ENCODE peak calls at places on chromosomes 4 and X, in eight cellular contexts. M is stomach; L is cardiac muscle cell; I is bronchial epithelial cell; R is BJ; N is body of pancreas; F is CD4-positive, CD25-positive, alpha-beta regulatory T cell; K is AG04450. Z is an unnamed sample. For H3K27me3, the result is how much of the 10 kb centered on the place peaks cover.

GRCh38 chr4:163600731-163601130 is 106.2 kb downstream of the TMA16 start:
- DNase-seq in M (no peak), L (no peak), I (no peak), R (no peak), N (no peak), F (no peak), K (no peak), Z (no peak)

GRCh38 chr4:176641237-176641636 is 151.5 kb downstream of the VEGFC start:
- DNase-seq in M (no peak), L (no peak), I (peak), R (no peak), N (no peak), F (no peak), K (no peak), Z (no peak)

GRCh38 chr4:54281060-54281781 is 52.1 kb downstream of the PDGFRA start:
- DNase-seq in M (peak), L (no peak), I (peak), R (peak), N (peak), F (no peak), K (peak), Z (no peak)

GRCh38 chr4:56979674-56980073 is 978 bp downstream of the POLR2B start:
- DNase-seq in M (no peak), L (peak), I (peak), R (no peak), N (peak), F (peak), K (no peak), Z (peak)

GRCh38 chr4:163331629-163332360 is 601 bp downstream of the NPY1R start:
- DNase-seq in M (no peak), L (peak), I (no peak), R (no peak), N (peak), F (no peak), K (no peak), Z (no peak)

GRCh38 chrX:66635360-66635759 is 3.5 kb downstream of the EDA2R start:
- DNase-seq in M (no peak), L (no peak), I (peak), R (peak), N (no peak), F (no peak), K (peak), Z (no peak)

GRCh38 chr4:56149601-56150000 is 200.9 kb downstream of the CEP135 start:
- DNase-seq in M (no peak), L (no peak), I (no peak), R (no peak), N (no peak), F (no peak), K (peak), Z (no peak)

GRCh38 chr4:28251831-28252230 is 1391.2 kb downstream of the STIM2 start:
- DNase-seq in M (no peak), L (no peak), I (peak), R (no peak), N (no peak), F (no peak), K (no peak), Z (no peak)

GRCh38 chr4:13368262-13368661 is 115.9 kb downstream of the RAB28 start:
- DNase-seq in M (no peak), L (no peak), I (no peak), R (no peak), N (no peak), F (no peak), K (no peak), Z (peak)

GRCh38 chr4:26161030-26161824 is 159.6 kb upstream of the RBPJ start:
- DNase-seq in M (no peak), L (no peak), I (no peak), R (no peak), N (no peak), F (no peak), K (no peak), Z (no peak)

GRCh38 chrX:22033818-22034217 is 1.7 kb downstream of the PHEX start:
- DNase-seq in M (no peak), L (no peak), I (no peak), R (no peak), N (no peak), F (no peak), K (no peak), Z (no peak)

GRCh38 chr4:66430856-66431255 is 760.6 kb upstream of the EPHA5 start:
- DNase-seq in M (no peak), L (no peak), I (peak), R (no peak), N (no peak), F (no peak), K (no peak), Z (no peak)

GRCh38 chr4:57501715-57502114 is 391.5 kb upstream of the IGFBP7 start:
- DNase-seq in M (no peak), L (no peak), I (peak), R (no peak), N (peak), F (no peak), K (no peak), Z (no peak)

GRCh38 chr4:140049924-140050681 is 103.9 kb downstream of the MAML3 start:
- DNase-seq in M (no peak), L (peak), I (no peak), R (no peak), N (no peak), F (no peak), K (no peak), Z (peak)

GRCh38 chr4:109007976-109008375 is 245.1 kb upstream of the ETNPPL start:
- DNase-seq in M (no peak), L (no peak), I (no peak), R (no peak), N (no peak), F (no peak), K (no peak), Z (no peak)

GRCh38 chr4:114077610-114078009 is 98.2 kb upstream of the ARSJ start:
- DNase-seq in M (no peak), L (no peak), I (peak), R (peak), N (no peak), F (no peak), K (peak), Z (no peak)

GRCh38 chr4:48033825-48034413 is 17.3 kb downstream of the NIPAL1 start:
- DNase-seq in M (peak), L (no peak), I (peak), R (no peak), N (peak), F (peak), K (no peak), Z (no peak)

GRCh38 chr4:46818604-46819003 is 90.4 kb downstream of the COX7B2 start:
- DNase-seq in M (no peak), L (no peak), I (no peak), R (no peak), N (no peak), F (no peak), K (no peak), Z (no peak)

GRCh38 chrX:108028854-108029253 is 16.0 kb upstream of the VSIG1 start:
- DNase-seq in M (no peak), L (no peak), I (no peak), R (no peak), N (no peak), F (no peak), K (no peak), Z (no peak)

GRCh38 chrX:108032944-108033343 is 11.9 kb upstream of the VSIG1 start:
- DNase-seq in M (peak), L (no peak), I (no peak), R (no peak), N (no peak), F (no peak), K (no peak), Z (no peak)

GRCh38 chrX:108025954-108026616 is 18.8 kb upstream of the VSIG1 start:
- DNase-seq in M (no peak), L (no peak), I (no peak), R (no peak), N (no peak), F (peak), K (no peak), Z (no peak)

GRCh38 chrX:108033890-108034289 is 11.0 kb upstream of the VSIG1 start:
- DNase-seq in M (no peak), L (no peak), I (no peak), R (no peak), N (no peak), F (no peak), K (peak), Z (no peak)

GRCh38 chrX:108029928-108030711 is 14.7 kb upstream of the VSIG1 start:
- DNase-seq in M (no peak), L (no peak), I (no peak), R (no peak), N (no peak), F (no peak), K (no peak), Z (no peak)
- H3K27me3 ChIP-seq in M (under half), L (under half), I (under half), R (under half), N (under half), F (under half), K (under half), Z (under half)

GRCh38 chr4:8170341-8170740 is 11.7 kb upstream of the ABLIM2 start:
- DNase-seq in M (no peak), L (no peak), I (no peak), R (no peak), N (no peak), F (no peak), K (no peak), Z (no peak)

GRCh38 chr4:8169763-8170162 is 11.2 kb upstream of the ABLIM2 start:
- DNase-seq in M (no peak), L (no peak), I (no peak), R (no peak), N (no peak), F (no peak), K (no peak), Z (no peak)

GRCh38 chr4:8168232-8168631 is 9.6 kb upstream of the ABLIM2 start:
- DNase-seq in M (no peak), L (no peak), I (no peak), R (no peak), N (no peak), F (no peak), K (no peak), Z (no peak)

GRCh38 chr4:8167815-8168214 is 9.2 kb upstream of the ABLIM2 start:
- DNase-seq in M (no peak), L (no peak), I (no peak), R (no peak), N (no peak), F (no peak), K (no peak), Z (no peak)

DNA sequence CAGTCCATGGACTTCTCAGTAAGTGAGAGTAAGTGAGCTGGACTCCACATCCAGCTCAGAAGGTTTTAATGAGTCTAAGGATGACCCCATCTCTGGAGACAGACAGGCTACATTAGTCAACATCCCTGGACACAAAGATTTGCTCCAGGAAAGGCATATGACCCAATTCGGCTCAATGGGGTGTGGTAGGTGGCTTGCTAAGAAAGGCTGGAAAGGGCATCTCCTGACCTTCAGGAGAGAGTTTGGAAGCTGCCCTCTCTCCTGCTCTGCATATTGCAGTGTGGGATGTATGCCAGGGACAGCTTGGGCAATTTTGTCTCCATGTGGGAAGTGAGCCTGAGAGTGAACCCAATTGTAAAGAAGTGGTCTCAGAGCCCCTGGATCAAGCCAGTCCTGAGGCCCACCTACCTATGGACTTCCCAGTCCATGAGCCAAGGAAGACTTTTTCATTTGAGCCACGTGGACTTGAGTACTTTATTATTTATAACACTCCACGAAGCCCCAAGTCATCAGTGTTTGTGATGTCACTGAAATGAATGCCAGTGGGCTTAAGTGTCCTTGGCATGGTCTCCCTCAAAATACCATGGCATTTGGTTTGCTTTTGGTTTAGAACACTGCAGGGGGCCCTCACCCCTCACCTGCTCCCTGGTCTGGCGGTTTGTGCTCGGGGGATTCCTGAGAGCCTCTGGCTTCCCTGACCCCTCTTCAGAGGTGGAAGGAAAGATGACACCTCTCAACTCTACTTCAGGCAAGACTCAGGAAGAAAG is 10.4 kb upstream of the ABLIM2 start:
- DNase-seq in M (no peak), L (no peak), I (no peak), R (no peak), N (no peak), F (no peak), K (no peak), Z (no peak)
- H3K27me3 ChIP-seq in M (under half), L (under half), I (under half), R (under half), N (under half), F (under half), K (half or more), Z (under half)

DNA sequence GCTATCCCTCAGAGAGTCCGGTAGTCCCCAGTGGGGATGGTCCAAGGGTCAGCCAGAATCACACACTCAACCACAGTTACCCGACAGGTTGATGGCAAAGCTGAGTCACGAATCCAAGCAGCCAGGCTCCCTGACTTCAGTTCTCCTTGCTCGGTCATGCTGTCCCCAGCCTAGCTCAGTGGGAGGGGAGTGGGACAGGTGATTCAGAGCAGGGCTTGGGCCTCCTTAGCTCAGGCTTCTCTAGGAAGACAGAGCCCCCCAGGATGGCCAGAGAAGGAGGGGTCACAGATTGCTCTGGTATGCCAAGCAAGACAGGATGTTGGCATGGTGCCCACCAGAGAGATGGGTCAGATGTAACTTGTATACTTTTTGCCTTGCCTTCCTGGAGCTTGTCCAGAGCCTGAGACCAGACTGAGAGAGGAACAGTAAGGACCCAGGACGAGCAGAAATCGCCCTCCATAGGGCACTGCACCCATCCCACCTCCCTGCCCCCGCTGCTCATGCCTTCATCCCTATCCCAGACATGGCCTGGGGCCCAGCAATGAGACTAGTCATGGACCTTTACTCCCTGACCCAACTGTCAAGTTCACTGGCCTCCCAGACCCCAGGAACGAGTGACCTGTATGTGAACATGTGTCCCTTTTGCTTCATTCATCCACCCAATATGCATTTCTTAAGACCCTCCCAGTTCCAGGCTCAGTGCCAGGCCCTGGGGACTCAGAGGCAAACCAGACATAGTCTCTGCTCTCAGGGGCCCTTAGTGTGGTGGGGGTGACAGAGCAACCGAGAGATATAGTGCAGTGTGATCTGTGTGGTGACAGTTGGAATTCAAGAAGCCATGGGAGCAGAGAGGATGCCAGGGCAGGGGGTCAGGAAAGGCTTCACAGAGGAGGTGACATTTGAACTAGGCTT is 66.8 kb downstream of the EFNB1 start:
- DNase-seq in M (peak), L (peak), I (peak), R (no peak), N (peak), F (no peak), K (peak), Z (no peak)
- H3K27me3 ChIP-seq in M (under half), L (under half), I (under half), R (under half), N (under half), F (under half), K (under half), Z (under half)

GRCh38 chrX:103789004-103789403 is 12.4 kb downstream of the PLP1 start:
- DNase-seq in M (no peak), L (no peak), I (no peak), R (no peak), N (no peak), F (no peak), K (no peak), Z (no peak)

GRCh38 chrX:103779156-103779555 is 2.5 kb downstream of the PLP1 start:
- DNase-seq in M (no peak), L (no peak), I (no peak), R (no peak), N (no peak), F (no peak), K (no peak), Z (no peak)

GRCh38 chrX:103782640-103783039 is 6.0 kb downstream of the PLP1 start:
- DNase-seq in M (no peak), L (no peak), I (no peak), R (no peak), N (no peak), F (no peak), K (no peak), Z (no peak)

GRCh38 chrX:103780701-103781402 is 4.2 kb downstream of the PLP1 start:
- DNase-seq in M (no peak), L (no peak), I (no peak), R (no peak), N (no peak), F (no peak), K (no peak), Z (no peak)

GRCh38 chrX:103783971-103784370 is 7.3 kb downstream of the PLP1 start:
- DNase-seq in M (no peak), L (no peak), I (no peak), R (no peak), N (no peak), F (no peak), K (no peak), Z (no peak)
- H3K27me3 ChIP-seq in M (under half), L (under half), I (under half), R (under half), N (under half), F (under half), K (under half), Z (under half)

GRCh38 chrX:68288127-68288526 is 145.2 kb downstream of the OPHN1 start:
- DNase-seq in M (no peak), L (no peak), I (no peak), R (no peak), N (no peak), F (no peak), K (no peak), Z (no peak)
- H3K27me3 ChIP-seq in M (under half), L (under half), I (under half), R (under half), N (under half), F (under half), K (under half), Z (under half)

GRCh38 chrX:131399692-131400428 is 110.8 kb upstream of the IGSF1 start:
- DNase-seq in M (no peak), L (no peak), I (no peak), R (no peak), N (no peak), F (no peak), K (no peak), Z (no peak)

GRCh38 chrX:131393426-131393825 is 104.3 kb upstream of the IGSF1 start:
- DNase-seq in M (no peak), L (no peak), I (no peak), R (no peak), N (no peak), F (no peak), K (no peak), Z (no peak)

GRCh38 chrX:131392666-131393065 is 103.6 kb upstream of the IGSF1 start:
- DNase-seq in M (no peak), L (no peak), I (no peak), R (no peak), N (no peak), F (no peak), K (no peak), Z (no peak)

GRCh38 chrX:131397891-131398290 is 108.8 kb upstream of the IGSF1 start:
- DNase-seq in M (no peak), L (no peak), I (no peak), R (no peak), N (no peak), F (no peak), K (no peak), Z (no peak)

DNA sequence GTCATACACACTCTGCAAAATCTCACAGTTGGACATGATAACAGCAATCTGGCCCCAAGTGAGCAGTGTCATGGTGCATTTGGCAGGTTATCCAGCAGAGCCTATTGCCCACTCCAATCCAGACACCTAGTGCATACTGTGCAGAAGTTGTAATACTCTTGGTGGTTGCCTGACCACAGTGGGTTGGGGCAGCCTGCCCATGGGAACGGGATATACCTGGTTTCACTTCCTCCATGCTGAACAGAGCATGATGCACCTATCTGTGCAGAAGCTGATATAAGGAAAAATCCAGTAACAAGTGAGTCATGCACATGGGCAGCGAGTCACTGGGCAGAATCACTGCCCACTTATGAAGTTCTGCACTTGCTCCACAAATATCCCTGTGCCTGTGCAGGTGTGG is 105.3 kb upstream of the IGSF1 start:
- DNase-seq in M (no peak), L (no peak), I (peak), R (no peak), N (no peak), F (no peak), K (no peak), Z (no peak)
- H3K27me3 ChIP-seq in M (under half), L (under half), I (under half), R (under half), N (under half), F (under half), K (under half), Z (under half)

GRCh38 chrX:153608821-153609220 is 9.9 kb upstream of the CCNQ start:
- DNase-seq in M (no peak), L (no peak), I (no peak), R (no peak), N (no peak), F (no peak), K (no peak), Z (no peak)

GRCh38 chrX:153609917-153610833 is 11.2 kb upstream of the CCNQ start:
- DNase-seq in M (peak), L (peak), I (peak), R (no peak), N (peak), F (peak), K (peak), Z (peak)

GRCh38 chrX:153610834-153611209 is 11.9 kb upstream of the CCNQ start:
- DNase-seq in M (no peak), L (no peak), I (no peak), R (no peak), N (no peak), F (no peak), K (no peak), Z (no peak)

GRCh38 chrX:153612413-153612812 is 13.5 kb upstream of the CCNQ start:
- DNase-seq in M (no peak), L (no peak), I (no peak), R (no peak), N (no peak), F (no peak), K (no peak), Z (no peak)

GRCh38 chrX:153611298-153612095 is 12.6 kb upstream of the CCNQ start:
- DNase-seq in M (no peak), L (no peak), I (no peak), R (no peak), N (no peak), F (no peak), K (no peak), Z (no peak)
- H3K27me3 ChIP-seq in M (under half), L (half or more), I (under half), R (under half), N (under half), F (under half), K (under half), Z (under half)